ENCODE peak calls at places on chromosomes 4 and X, in five cellular contexts. One of them, this sample, is unnamed. For H3K9me3, the result is how much of the 10 kb centered on the place peaks cover.

GRCh38 chr4:152956650-152957436 is 20.7 kb downstream of the FHDC1 start:
- DNase-seq in CD4-positive, alpha-beta memory T cell: no peak
- DNase-seq in tibial nerve: no peak
- DNase-seq in AG04450: peak
- DNase-seq in right cardiac atrium: peak
- DNase-seq in this sample: peak

GRCh38 chr4:158043971-158044618 is 128.7 kb downstream of the GASK1B start:
- DNase-seq in CD4-positive, alpha-beta memory T cell: no peak
- DNase-seq in tibial nerve: no peak
- DNase-seq in AG04450: no peak
- DNase-seq in right cardiac atrium: no peak
- DNase-seq in this sample: no peak

GRCh38 chr4:119652978-119653377 is 24.4 kb upstream of the PDE5A start:
- DNase-seq in CD4-positive, alpha-beta memory T cell: no peak
- DNase-seq in tibial nerve: no peak
- DNase-seq in AG04450: peak
- DNase-seq in right cardiac atrium: no peak
- DNase-seq in this sample: no peak

GRCh38 chrX:16838202-16839066 is 31.7 kb downstream of the RBBP7 start:
- DNase-seq in CD4-positive, alpha-beta memory T cell: no peak
- DNase-seq in tibial nerve: no peak
- DNase-seq in AG04450: no peak
- DNase-seq in right cardiac atrium: no peak
- DNase-seq in this sample: no peak

GRCh38 chr4:41747230-41748055 is 1.1 kb downstream of the PHOX2B start:
- DNase-seq in CD4-positive, alpha-beta memory T cell: no peak
- DNase-seq in tibial nerve: no peak
- DNase-seq in AG04450: no peak
- DNase-seq in right cardiac atrium: no peak
- DNase-seq in this sample: no peak

GRCh38 chr4:177391953-177392352 is 50.3 kb downstream of the AGA start:
- DNase-seq in CD4-positive, alpha-beta memory T cell: no peak
- DNase-seq in tibial nerve: no peak
- DNase-seq in AG04450: no peak
- DNase-seq in right cardiac atrium: no peak
- DNase-seq in this sample: no peak

GRCh38 chr4:10108391-10108790 is 8.2 kb downstream of the WDR1 start:
- DNase-seq in CD4-positive, alpha-beta memory T cell: no peak
- DNase-seq in tibial nerve: no peak
- DNase-seq in AG04450: no peak
- DNase-seq in right cardiac atrium: no peak
- DNase-seq in this sample: no peak

GRCh38 chrX:65136424-65136823 is 160.2 kb upstream of the ZC4H2 start:
- DNase-seq in CD4-positive, alpha-beta memory T cell: no peak
- DNase-seq in tibial nerve: no peak
- DNase-seq in AG04450: no peak
- DNase-seq in right cardiac atrium: no peak
- DNase-seq in this sample: no peak

GRCh38 chr4:3675251-3676115 is 90.7 kb upstream of the ADRA2C start:
- DNase-seq in CD4-positive, alpha-beta memory T cell: no peak
- DNase-seq in tibial nerve: no peak
- DNase-seq in AG04450: no peak
- DNase-seq in right cardiac atrium: peak
- DNase-seq in this sample: no peak

GRCh38 chr4:157674699-157675098 is 454.2 kb downstream of the GRIA2 start:
- DNase-seq in CD4-positive, alpha-beta memory T cell: no peak
- DNase-seq in tibial nerve: no peak
- DNase-seq in AG04450: no peak
- DNase-seq in right cardiac atrium: no peak
- DNase-seq in this sample: no peak

GRCh38 chr4:151195801-151196200 is 81.2 kb upstream of the PRSS48 start:
- DNase-seq in CD4-positive, alpha-beta memory T cell: no peak
- DNase-seq in tibial nerve: no peak
- DNase-seq in AG04450: no peak
- DNase-seq in right cardiac atrium: no peak
- DNase-seq in this sample: no peak

GRCh38 chr4:4443821-4444220 is 56.9 kb downstream of the NSG1 start:
- DNase-seq in CD4-positive, alpha-beta memory T cell: no peak
- DNase-seq in tibial nerve: no peak
- DNase-seq in AG04450: peak
- DNase-seq in right cardiac atrium: no peak
- DNase-seq in this sample: no peak

GRCh38 chr4:183808102-183808466 is 97.0 kb upstream of the STOX2 start:
- DNase-seq in CD4-positive, alpha-beta memory T cell: no peak
- DNase-seq in tibial nerve: no peak
- DNase-seq in AG04450: no peak
- DNase-seq in right cardiac atrium: peak
- DNase-seq in this sample: no peak

GRCh38 chr4:150533673-150534072 is 48.3 kb upstream of the MAB21L2 start:
- DNase-seq in CD4-positive, alpha-beta memory T cell: no peak
- DNase-seq in tibial nerve: no peak
- DNase-seq in AG04450: no peak
- DNase-seq in right cardiac atrium: no peak
- DNase-seq in this sample: no peak

GRCh38 chr4:188107931-188108843 is 1.2 kb downstream of the TRIML2 start:
- DNase-seq in CD4-positive, alpha-beta memory T cell: no peak
- DNase-seq in tibial nerve: no peak
- DNase-seq in AG04450: no peak
- DNase-seq in right cardiac atrium: no peak
- DNase-seq in this sample: no peak

GRCh38 chr4:164959896-164960295 is 17.6 kb downstream of the TRIM61 start:
- DNase-seq in CD4-positive, alpha-beta memory T cell: no peak
- DNase-seq in tibial nerve: no peak
- DNase-seq in AG04450: no peak
- DNase-seq in right cardiac atrium: no peak
- DNase-seq in this sample: no peak

GRCh38 chr4:155248002-155248896 is 39.8 kb downstream of the NPY2R start:
- DNase-seq in CD4-positive, alpha-beta memory T cell: no peak
- DNase-seq in tibial nerve: no peak
- DNase-seq in AG04450: no peak
- DNase-seq in right cardiac atrium: no peak
- DNase-seq in this sample: no peak

GRCh38 chr4:4428966-4429875 is 42.3 kb downstream of the NSG1 start:
- DNase-seq in CD4-positive, alpha-beta memory T cell: no peak
- DNase-seq in tibial nerve: no peak
- DNase-seq in AG04450: no peak
- DNase-seq in right cardiac atrium: no peak
- DNase-seq in this sample: no peak

GRCh38 chrX:52923781-52924241 is 26.7 kb downstream of the FAM156B start:
- DNase-seq in CD4-positive, alpha-beta memory T cell: no peak
- DNase-seq in tibial nerve: no peak
- DNase-seq in AG04450: no peak
- DNase-seq in right cardiac atrium: peak
- DNase-seq in this sample: peak

GRCh38 chr4:37830640-37831039 is 4.2 kb downstream of the PGM2 start:
- DNase-seq in CD4-positive, alpha-beta memory T cell: no peak
- DNase-seq in tibial nerve: no peak
- DNase-seq in AG04450: no peak
- DNase-seq in right cardiac atrium: no peak
- DNase-seq in this sample: no peak

GRCh38 chrX:71118032-71118984 is at the start of gene MED12:
- DNase-seq in CD4-positive, alpha-beta memory T cell: peak
- DNase-seq in tibial nerve: peak
- DNase-seq in AG04450: peak
- DNase-seq in right cardiac atrium: peak
- DNase-seq in this sample: peak

GRCh38 chr4:141375855-141376254 is 155.2 kb downstream of the ZNF330 start:
- DNase-seq in CD4-positive, alpha-beta memory T cell: no peak
- DNase-seq in tibial nerve: no peak
- DNase-seq in AG04450: peak
- DNase-seq in right cardiac atrium: no peak
- DNase-seq in this sample: no peak

GRCh38 chr4:150418757-150419410 is 163.1 kb upstream of the MAB21L2 start:
- DNase-seq in CD4-positive, alpha-beta memory T cell: no peak
- DNase-seq in tibial nerve: no peak
- DNase-seq in AG04450: no peak
- DNase-seq in right cardiac atrium: no peak
- DNase-seq in this sample: no peak

GRCh38 chr4:65670331-65671031 is at the start of gene EPHA5:
- DNase-seq in CD4-positive, alpha-beta memory T cell: no peak
- DNase-seq in tibial nerve: peak
- DNase-seq in AG04450: peak
- DNase-seq in right cardiac atrium: peak
- DNase-seq in this sample: peak

GRCh38 chr4:4228356-4228668 is 1.6 kb upstream of the OTOP1 start:
- DNase-seq in CD4-positive, alpha-beta memory T cell: no peak
- DNase-seq in tibial nerve: no peak
- DNase-seq in AG04450: no peak
- DNase-seq in right cardiac atrium: no peak
- DNase-seq in this sample: no peak

GRCh38 chr4:138390286-138390685 is 148.1 kb upstream of the SLC7A11 start:
- DNase-seq in CD4-positive, alpha-beta memory T cell: no peak
- DNase-seq in tibial nerve: no peak
- DNase-seq in AG04450: no peak
- DNase-seq in right cardiac atrium: no peak
- DNase-seq in this sample: no peak

GRCh38 chr4:82469776-82470345 is 39.5 kb downstream of the ENOPH1 start:
- DNase-seq in CD4-positive, alpha-beta memory T cell: no peak
- DNase-seq in tibial nerve: no peak
- DNase-seq in AG04450: peak
- DNase-seq in right cardiac atrium: no peak
- DNase-seq in this sample: no peak

GRCh38 chrX:48540015-48540350 is 469 bp downstream of the TBC1D25 start:
- DNase-seq in CD4-positive, alpha-beta memory T cell: peak
- DNase-seq in tibial nerve: peak
- DNase-seq in AG04450: no peak
- DNase-seq in right cardiac atrium: peak
- DNase-seq in this sample: peak

DNA sequence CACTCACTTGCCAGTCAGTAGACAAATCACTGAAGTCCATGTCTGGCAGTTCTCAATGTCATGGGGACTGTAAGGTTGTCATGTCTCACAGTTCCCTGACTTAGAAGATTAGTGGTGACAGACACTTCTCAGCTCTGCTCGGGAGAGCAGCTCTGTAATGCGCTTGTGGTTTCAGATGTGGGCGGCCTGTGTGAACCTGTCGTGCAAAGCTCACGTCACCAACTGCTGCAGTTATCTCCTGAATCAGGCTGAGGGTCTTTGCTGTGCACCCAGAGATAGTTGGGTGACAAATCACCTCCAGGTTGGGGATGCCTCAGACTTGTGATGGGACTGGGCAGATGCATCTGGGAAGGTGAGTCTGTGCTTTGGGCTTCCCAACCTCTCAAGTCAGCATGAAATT is at the start of gene IL9R:
- DNase-seq in CD4-positive, alpha-beta memory T cell: peak
- DNase-seq in tibial nerve: no peak
- DNase-seq in AG04450: no peak
- DNase-seq in right cardiac atrium: no peak
- DNase-seq in this sample: no peak
- H3K9me3 ChIP-seq in CD4-positive, alpha-beta memory T cell: under half
- H3K9me3 ChIP-seq in tibial nerve: under half
- H3K9me3 ChIP-seq in AG04450: under half
- H3K9me3 ChIP-seq in right cardiac atrium: under half
- H3K9me3 ChIP-seq in this sample: under half

GRCh38 chr4:116015549-116015948 is 902.1 kb upstream of the NDST4 start:
- DNase-seq in CD4-positive, alpha-beta memory T cell: no peak
- DNase-seq in tibial nerve: no peak
- DNase-seq in AG04450: no peak
- DNase-seq in right cardiac atrium: no peak
- DNase-seq in this sample: no peak
- H3K9me3 ChIP-seq in CD4-positive, alpha-beta memory T cell: under half
- H3K9me3 ChIP-seq in tibial nerve: under half
- H3K9me3 ChIP-seq in AG04450: under half
- H3K9me3 ChIP-seq in right cardiac atrium: under half
- H3K9me3 ChIP-seq in this sample: under half

DNA sequence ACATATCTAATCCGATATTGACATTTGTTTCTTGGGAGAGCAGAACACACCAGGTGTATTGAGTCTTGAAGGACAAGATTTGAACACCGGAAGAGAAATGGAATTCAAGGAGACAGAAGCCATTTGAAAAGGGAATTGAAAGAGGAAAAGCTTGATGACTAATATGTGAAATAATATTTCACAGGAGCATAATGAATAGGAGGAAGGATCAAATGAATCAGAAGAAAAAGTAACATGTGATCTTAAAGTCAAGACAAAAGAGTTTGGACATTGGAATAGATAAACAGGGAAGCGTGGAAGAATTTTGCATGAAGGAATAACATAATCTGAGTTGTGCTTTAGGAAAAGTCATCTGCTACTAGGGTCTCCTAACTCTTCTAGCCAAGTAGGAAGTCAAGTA is 145.5 kb upstream of the PDHA2 start:
- DNase-seq in CD4-positive, alpha-beta memory T cell: no peak
- DNase-seq in tibial nerve: no peak
- DNase-seq in AG04450: no peak
- DNase-seq in right cardiac atrium: no peak
- DNase-seq in this sample: no peak
- H3K9me3 ChIP-seq in CD4-positive, alpha-beta memory T cell: under half
- H3K9me3 ChIP-seq in tibial nerve: under half
- H3K9me3 ChIP-seq in AG04450: under half
- H3K9me3 ChIP-seq in right cardiac atrium: under half
- H3K9me3 ChIP-seq in this sample: under half

DNA sequence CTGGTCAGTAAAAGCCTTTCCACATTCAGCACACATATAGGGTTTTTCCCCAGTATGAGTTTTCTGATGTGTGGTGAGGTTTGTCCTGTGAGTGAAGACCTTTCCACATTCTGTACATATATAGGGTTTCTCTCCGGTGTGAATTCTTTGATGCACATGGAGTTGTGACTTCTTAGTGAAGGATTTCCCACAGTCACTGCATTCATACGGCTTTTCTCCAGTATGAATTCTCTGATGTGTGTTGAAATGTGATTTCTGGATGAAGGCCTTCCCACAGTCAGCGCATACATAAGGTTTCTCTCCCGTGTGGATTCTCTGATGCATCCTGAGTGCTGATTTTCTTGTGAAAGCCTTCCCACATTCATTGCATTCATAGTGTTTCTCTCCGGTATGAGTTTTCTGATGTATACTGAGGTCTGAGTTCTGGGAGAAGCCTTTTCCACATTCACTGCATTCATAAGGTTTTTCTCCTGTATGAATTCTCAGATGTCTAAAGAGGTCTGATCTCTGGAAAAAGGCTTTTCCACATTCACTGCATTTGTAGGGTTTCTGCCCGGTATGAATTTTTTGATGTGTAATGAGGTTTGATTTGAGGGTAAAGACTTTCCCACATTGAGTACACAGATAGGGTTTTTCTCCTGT is 34.7 kb downstream of the ZNF41 start:
- DNase-seq in CD4-positive, alpha-beta memory T cell: no peak
- DNase-seq in tibial nerve: no peak
- DNase-seq in AG04450: no peak
- DNase-seq in right cardiac atrium: no peak
- DNase-seq in this sample: no peak
- H3K9me3 ChIP-seq in CD4-positive, alpha-beta memory T cell: under half
- H3K9me3 ChIP-seq in tibial nerve: under half
- H3K9me3 ChIP-seq in AG04450: under half
- H3K9me3 ChIP-seq in right cardiac atrium: under half
- H3K9me3 ChIP-seq in this sample: under half

This sample was measured in colonic mucosa.